ENCODE peak calls at places on chromosomes 11 and 22, in four cellular contexts. R, T, Z and C are unnamed samples.

GRCh38 chr22:44572414-44573207 is 74.6 kb upstream of the RTL6 start:
- DNase-seq in R (no peak), T (peak), Z (no peak), C (no peak)

GRCh38 chr22:35452351-35452781 is 52.4 kb downstream of the MCM5 start:
- DNase-seq in R (no peak), T (no peak), Z (no peak), C (no peak)

GRCh38 chr22:45296628-45297297 is 12.0 kb downstream of the UPK3A start:
- DNase-seq in R (no peak), T (no peak), Z (no peak), C (no peak)

GRCh38 chr11:292211-293121 is 3.5 kb downstream of the PGGHG start:
- DNase-seq in R (no peak), T (peak), Z (no peak), C (no peak)

GRCh38 chr11:115916596-115916995 is 412.4 kb upstream of the CADM1 start:
- DNase-seq in R (no peak), T (no peak), Z (no peak), C (no peak)

GRCh38 chr11:133399855-133400625 is 132.3 kb downstream of the OPCML start:
- DNase-seq in R (no peak), T (no peak), Z (no peak), C (no peak)

GRCh38 chr11:44529895-44530412 is 35.5 kb upstream of the CD82 start:
- DNase-seq in R (no peak), T (no peak), Z (no peak), C (no peak)

GRCh38 chr11:17460406-17460805 is 16.2 kb downstream of the ABCC8 start:
- DNase-seq in R (no peak), T (no peak), Z (no peak), C (no peak)

GRCh38 chr22:36329217-36330078 is 58.3 kb downstream of the MYH9 start:
- DNase-seq in R (peak), T (no peak), Z (no peak), C (peak)

GRCh38 chr11:23797624-23798419 is 699.0 kb upstream of the LUZP2 start:
- DNase-seq in R (no peak), T (no peak), Z (no peak), C (no peak)

GRCh38 chr11:7577226-7577882 is 63.6 kb downstream of the PPFIBP2 start:
- DNase-seq in R (no peak), T (no peak), Z (no peak), C (peak)

GRCh38 chr11:8685306-8685705 is 2.7 kb downstream of the RPL27A start:
- DNase-seq in R (no peak), T (no peak), Z (no peak), C (no peak)

GRCh38 chr22:33162196-33162595 is 104.0 kb upstream of the SYN3 start:
- DNase-seq in R (no peak), T (no peak), Z (no peak), C (no peak)

GRCh38 chr22:46086577-46087335 is 63.6 kb upstream of the PPARA start:
- DNase-seq in R (peak), T (peak), Z (no peak), C (no peak)

GRCh38 chr11:75565221-75565814 is 3.3 kb downstream of the SERPINH1 start:
- DNase-seq in R (peak), T (peak), Z (no peak), C (peak)

GRCh38 chr11:102421262-102421661 is 31.3 kb downstream of the TMEM123 start:
- DNase-seq in R (no peak), T (no peak), Z (no peak), C (no peak)

GRCh38 chr11:17571431-17572358 is 24.6 kb downstream of the OTOG start:
- DNase-seq in R (no peak), T (no peak), Z (no peak), C (no peak)

GRCh38 chr11:76745561-76746207 is 37.5 kb upstream of the TSKU start:
- DNase-seq in R (no peak), T (no peak), Z (no peak), C (no peak)
- H3K27ac ChIP-seq in R (no peak), T (peak), Z (no peak), C (no peak)

DNA sequence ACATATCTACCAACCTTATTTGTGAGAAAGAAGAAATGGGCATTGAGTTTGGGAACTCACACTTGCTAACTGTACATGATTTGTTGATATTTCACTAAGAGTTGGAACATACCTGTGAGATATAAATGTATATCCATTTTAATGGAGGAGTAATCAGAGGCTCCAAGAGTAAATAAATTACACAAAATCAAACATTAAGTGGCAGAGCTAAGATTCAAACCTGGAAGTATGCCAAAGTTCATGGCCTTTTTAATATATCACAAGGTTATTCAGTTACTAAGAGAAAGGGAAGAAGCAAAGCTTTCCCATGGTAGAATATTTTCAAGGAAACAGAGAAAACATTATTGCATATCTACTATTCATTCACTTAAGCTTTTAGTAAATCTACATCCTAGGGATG is 1641.1 kb downstream of the FAM181B start:
- DNase-seq in R (no peak), T (no peak), Z (no peak), C (no peak)
- H3K27ac ChIP-seq in R (no peak), T (no peak), Z (no peak), C (no peak)

DNA sequence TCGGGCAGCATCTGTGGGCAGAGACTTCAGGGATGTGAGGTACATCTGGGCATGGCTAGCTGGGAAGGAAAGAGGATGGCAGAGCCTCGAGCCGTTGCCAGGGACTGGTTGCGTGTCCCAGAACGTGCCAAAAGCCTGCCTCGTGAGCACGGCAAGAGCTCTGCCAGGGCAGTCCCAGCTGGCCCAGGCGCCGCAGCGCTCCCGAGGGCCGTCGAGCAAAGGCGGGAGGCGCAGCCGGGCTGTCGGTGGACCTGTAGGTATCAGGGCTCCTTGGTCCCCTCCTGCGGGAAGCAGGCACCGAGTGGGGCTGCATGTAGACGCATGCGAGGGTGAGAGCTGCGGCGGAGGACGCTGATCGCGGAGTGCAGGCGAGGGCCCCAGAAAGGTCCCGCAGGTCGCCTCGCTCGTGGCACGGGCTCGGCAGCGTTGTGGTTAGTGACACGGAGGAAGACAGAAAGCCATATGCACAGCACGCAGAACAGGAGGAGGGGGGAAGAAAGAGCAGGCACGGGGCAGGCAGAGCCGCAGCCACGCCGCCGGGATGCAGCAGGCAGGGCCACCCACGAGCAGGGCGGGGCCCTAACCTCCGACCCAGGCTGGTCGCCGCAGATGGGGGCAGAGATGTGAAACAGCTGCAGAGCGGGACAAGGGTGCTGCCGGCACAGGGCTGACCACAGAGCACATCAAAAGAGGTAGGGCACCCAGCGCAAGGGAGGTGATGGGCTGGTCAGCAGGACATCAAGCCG is 18.0 kb downstream of the LSP1 start:
- DNase-seq in R (no peak), T (peak), Z (no peak), C (peak)
- H3K27ac ChIP-seq in R (no peak), T (peak), Z (no peak), C (peak)

GRCh38 chr22:23237201-23237798 is 57.0 kb downstream of the BCR start:
- DNase-seq in R (peak), T (peak), Z (peak), C (peak)

GRCh38 chr22:23236440-23237139 is 56.3 kb downstream of the BCR start:
- DNase-seq in R (no peak), T (no peak), Z (no peak), C (no peak)

GRCh38 chr22:23234409-23235161 is 54.3 kb downstream of the BCR start:
- DNase-seq in R (no peak), T (no peak), Z (no peak), C (no peak)

GRCh38 chr22:23235425-23235824 is 55.1 kb downstream of the BCR start:
- DNase-seq in R (no peak), T (no peak), Z (no peak), C (no peak)

DNA sequence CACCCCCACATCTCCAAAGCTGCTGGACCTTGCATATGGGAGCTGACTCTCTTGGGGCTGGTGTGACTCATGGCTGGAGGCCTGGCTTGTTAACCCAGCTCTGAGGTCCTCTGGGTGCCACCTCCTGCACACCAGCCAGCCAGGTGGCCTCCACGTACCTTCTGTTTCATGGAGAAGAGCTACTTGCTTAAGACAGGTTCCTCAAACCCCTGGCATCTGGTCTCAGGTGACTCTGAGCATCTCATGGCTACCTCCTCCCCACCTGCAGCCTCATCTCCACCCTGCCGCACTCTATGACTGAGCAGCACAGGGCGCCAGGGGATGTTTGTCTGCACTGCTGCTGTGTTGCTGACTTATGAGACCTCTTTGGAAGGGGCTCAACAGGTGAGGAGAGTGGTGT is 55.7 kb downstream of the BCR start:
- DNase-seq in R (no peak), T (no peak), Z (no peak), C (no peak)
- H3K27ac ChIP-seq in R (no peak), T (no peak), Z (no peak), C (no peak)

DNA sequence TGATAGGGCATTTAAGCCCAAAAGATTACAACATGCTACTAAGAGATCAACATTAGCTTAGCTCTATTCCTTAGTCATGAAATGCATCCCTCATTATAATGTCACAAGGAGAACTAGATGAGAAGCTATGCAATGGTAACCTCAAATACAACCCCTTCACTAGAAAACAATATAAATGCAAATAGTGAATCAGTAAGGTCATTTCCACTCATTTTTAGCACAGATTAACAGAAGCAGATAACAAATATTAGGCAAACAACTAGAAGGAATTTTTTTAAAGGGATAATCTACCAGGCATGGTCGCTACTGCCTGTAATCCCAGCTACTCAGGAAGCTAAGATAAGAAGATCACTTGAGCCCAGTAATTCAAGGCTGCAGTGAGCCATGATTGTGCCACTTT is 28.2 kb downstream of the SIK3 start:
- DNase-seq in R (peak), T (no peak), Z (peak), C (no peak)
- H3K27ac ChIP-seq in R (no peak), T (no peak), Z (no peak), C (no peak)

DNA sequence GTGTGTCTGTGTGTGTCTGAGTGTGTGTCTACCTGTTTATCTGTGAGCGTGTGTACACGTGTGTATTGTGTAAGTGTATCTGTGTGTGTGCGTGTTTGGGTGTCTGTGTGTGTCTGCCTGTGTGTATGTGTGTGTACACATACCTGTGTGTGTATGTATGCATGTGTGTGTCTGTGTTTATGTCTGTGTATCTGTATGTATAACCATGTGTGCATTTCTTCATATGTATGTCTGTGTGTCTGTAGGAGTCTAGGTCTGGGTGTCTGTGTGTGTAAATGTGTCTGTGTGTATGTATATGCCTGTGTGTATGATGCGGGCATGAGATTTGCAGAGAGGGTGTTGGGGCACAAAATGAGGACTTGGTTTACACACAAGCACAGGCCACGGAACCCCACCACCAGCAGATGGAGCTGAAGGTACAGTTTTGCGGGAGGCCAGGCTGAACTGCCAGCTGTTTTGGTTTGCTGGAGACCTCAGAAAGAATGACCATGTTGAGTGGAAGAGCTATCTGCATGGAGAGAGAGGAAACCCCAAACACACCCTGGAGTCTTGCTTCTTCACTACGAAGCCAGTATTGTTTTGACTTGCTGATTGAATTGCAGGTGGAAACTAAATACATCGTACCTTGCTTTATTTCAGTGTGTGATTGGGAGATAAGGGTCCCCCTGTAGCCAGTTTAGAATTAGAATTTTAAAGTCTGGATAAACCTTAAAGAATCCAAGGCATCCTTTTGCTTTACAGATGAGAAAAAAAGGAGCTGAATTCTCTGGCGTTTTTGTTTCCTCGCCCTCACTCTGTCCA is 497.2 kb downstream of the NTM start:
- DNase-seq in R (peak), T (peak), Z (peak), C (peak)
- H3K27ac ChIP-seq in R (no peak), T (no peak), Z (no peak), C (no peak)